ENCODE peak calls at places on chromosomes 12 and 14, in ten cellular contexts. V is activated T-cell treated with anti-CD3 and anti-CD28 coated beads, Interleukin-2, amount 50 U/mL, for 72 hours; N is SK-N-MC; H is Right ventricle myocardium inferior; T is NCI-H1105 treated with DMSO at 0.1 percent for 48 hours; P is psoas muscle; J is NCI-H1436; E is fibroblast of the aortic adventitia; C is HL-60; G is heart left ventricle. D is an unnamed sample.

GRCh38 chr12:76275511-76276093 is 72.6 kb downstream of the BBS10 start:
- DNase-seq in V (no peak), N (no peak), H (no peak), T (no peak), P (no peak), J (no peak), E (no peak), C (peak), G (no peak), D (no peak)

GRCh38 chr14:84208451-84208850 is 1321.5 kb upstream of the FLRT2 start:
- DNase-seq in V (no peak), N (no peak), H (no peak), T (no peak), P (no peak), J (no peak), E (no peak), C (no peak), G (no peak), D (no peak)

GRCh38 chr14:35159742-35160409 is 37.5 kb downstream of the PRORP start:
- DNase-seq in V (no peak), N (no peak), H (no peak), T (no peak), P (no peak), J (no peak), E (peak), C (no peak), G (no peak), D (no peak)

GRCh38 chr12:112664569-112664968 is 127.0 kb upstream of the RPH3A start:
- DNase-seq in V (no peak), N (no peak), H (no peak), T (no peak), P (no peak), J (no peak), E (peak), C (no peak), G (no peak), D (no peak)

GRCh38 chr12:47038270-47038748 is 41.1 kb upstream of the PCED1B start:
- DNase-seq in V (no peak), N (no peak), H (no peak), T (no peak), P (no peak), J (no peak), E (no peak), C (no peak), G (no peak), D (no peak)

GRCh38 chr14:55780156-55780946 is 200.3 kb downstream of the KTN1 start:
- DNase-seq in V (no peak), N (no peak), H (no peak), T (no peak), P (peak), J (no peak), E (peak), C (no peak), G (peak), D (peak)

GRCh38 chr12:124603910-124604775 is 36.7 kb upstream of the NCOR2 start:
- DNase-seq in V (no peak), N (no peak), H (peak), T (no peak), P (no peak), J (no peak), E (no peak), C (no peak), G (no peak), D (no peak)

GRCh38 chr12:91985002-91985767 is 160.5 kb downstream of the BTG1 start:
- DNase-seq in V (no peak), N (no peak), H (no peak), T (no peak), P (no peak), J (no peak), E (peak), C (no peak), G (no peak), D (no peak)